ENCODE peak calls at places on chromosomes 1 and 21, in four cellular contexts. One of them, this sample, is unnamed.

GRCh38 chr1:237672748-237673147 is 218.0 kb downstream of the ZP4 start:
- DNase-seq in hepatocyte: peak
- DNase-seq in endothelial cell of umbilical vein: no peak
- DNase-seq in breast epithelium: no peak
- DNase-seq in this sample: no peak

GRCh38 chr1:41380979-41381690 is 19.9 kb downstream of the FOXO6 start:
- DNase-seq in hepatocyte: peak
- DNase-seq in endothelial cell of umbilical vein: no peak
- DNase-seq in breast epithelium: no peak
- DNase-seq in this sample: no peak

GRCh38 chr1:109248444-109248796 is 919 bp upstream of the CELSR2 start:
- DNase-seq in hepatocyte: no peak
- DNase-seq in endothelial cell of umbilical vein: no peak
- DNase-seq in breast epithelium: no peak
- DNase-seq in this sample: no peak

GRCh38 chr1:109838838-109839240 is 71.8 kb upstream of the CSF1 start:
- DNase-seq in hepatocyte: no peak
- DNase-seq in endothelial cell of umbilical vein: no peak
- DNase-seq in breast epithelium: no peak
- DNase-seq in this sample: no peak

GRCh38 chr1:1250828-1251284 is 4.3 kb upstream of the C1QTNF12 start:
- DNase-seq in hepatocyte: no peak
- DNase-seq in endothelial cell of umbilical vein: no peak
- DNase-seq in breast epithelium: no peak
- DNase-seq in this sample: no peak

GRCh38 chr1:225655509-225656258 is 2.8 kb upstream of the ENAH start:
- DNase-seq in hepatocyte: peak
- DNase-seq in endothelial cell of umbilical vein: peak
- DNase-seq in breast epithelium: no peak
- DNase-seq in this sample: no peak

GRCh38 chr1:3658231-3658615 is 5.9 kb downstream of the TP73 start:
- DNase-seq in hepatocyte: no peak
- DNase-seq in endothelial cell of umbilical vein: no peak
- DNase-seq in breast epithelium: peak
- DNase-seq in this sample: no peak

GRCh38 chr1:228142616-228143203 is 2.6 kb downstream of the GUK1 start:
- DNase-seq in hepatocyte: no peak
- DNase-seq in endothelial cell of umbilical vein: no peak
- DNase-seq in breast epithelium: no peak
- DNase-seq in this sample: no peak

GRCh38 chr1:189628857-189629256 is 848.8 kb downstream of the BRINP3 start:
- DNase-seq in hepatocyte: no peak
- DNase-seq in endothelial cell of umbilical vein: no peak
- DNase-seq in breast epithelium: no peak
- DNase-seq in this sample: no peak

GRCh38 chr1:93753766-93754763 is 72.4 kb upstream of the BCAR3 start:
- DNase-seq in hepatocyte: no peak
- DNase-seq in endothelial cell of umbilical vein: peak
- DNase-seq in breast epithelium: no peak
- DNase-seq in this sample: no peak

GRCh38 chr1:234135501-234135900 is 231.0 kb downstream of the SLC35F3 start:
- DNase-seq in hepatocyte: no peak
- DNase-seq in endothelial cell of umbilical vein: no peak
- DNase-seq in breast epithelium: no peak
- DNase-seq in this sample: no peak

GRCh38 chr21:42321845-42322244 is 6.6 kb upstream of the TFF3 start:
- DNase-seq in hepatocyte: no peak
- DNase-seq in endothelial cell of umbilical vein: no peak
- DNase-seq in breast epithelium: no peak
- DNase-seq in this sample: peak

GRCh38 chr1:3515774-3516480 is 61.5 kb downstream of the ARHGEF16 start:
- DNase-seq in hepatocyte: no peak
- DNase-seq in endothelial cell of umbilical vein: no peak
- DNase-seq in breast epithelium: no peak
- DNase-seq in this sample: no peak

GRCh38 chr1:108817016-108817415 is 39.9 kb downstream of the AKNAD1 start:
- DNase-seq in hepatocyte: no peak
- DNase-seq in endothelial cell of umbilical vein: no peak
- DNase-seq in breast epithelium: no peak
- DNase-seq in this sample: no peak

GRCh38 chr1:184260382-184260781 is 126.4 kb upstream of the C1orf21 start:
- DNase-seq in hepatocyte: no peak
- DNase-seq in endothelial cell of umbilical vein: peak
- DNase-seq in breast epithelium: no peak
- DNase-seq in this sample: no peak

GRCh38 chr1:56863316-56863992 is 8.9 kb downstream of the C8A start:
- DNase-seq in hepatocyte: no peak
- DNase-seq in endothelial cell of umbilical vein: no peak
- DNase-seq in breast epithelium: no peak
- DNase-seq in this sample: no peak

GRCh38 chr1:226490441-226490809 is 58.1 kb upstream of the STUM start:
- DNase-seq in hepatocyte: no peak
- DNase-seq in endothelial cell of umbilical vein: no peak
- DNase-seq in breast epithelium: no peak
- DNase-seq in this sample: no peak

GRCh38 chr1:165629848-165630628 is 996 bp upstream of the MGST3 start:
- DNase-seq in hepatocyte: no peak
- DNase-seq in endothelial cell of umbilical vein: no peak
- DNase-seq in breast epithelium: no peak
- DNase-seq in this sample: no peak

GRCh38 chr1:65039508-65039907 is 73.2 kb upstream of the JAK1 start:
- DNase-seq in hepatocyte: no peak
- DNase-seq in endothelial cell of umbilical vein: no peak
- DNase-seq in breast epithelium: no peak
- DNase-seq in this sample: no peak

GRCh38 chr1:3922201-3922725 is 22.2 kb upstream of the C1orf174 start:
- DNase-seq in hepatocyte: no peak
- DNase-seq in endothelial cell of umbilical vein: no peak
- DNase-seq in breast epithelium: no peak
- DNase-seq in this sample: no peak

GRCh38 chr1:180815188-180815587 is 97.5 kb upstream of the KIAA1614 start:
- DNase-seq in hepatocyte: no peak
- DNase-seq in endothelial cell of umbilical vein: no peak
- DNase-seq in breast epithelium: no peak
- DNase-seq in this sample: no peak

GRCh38 chr1:163170975-163171676 is 31.6 kb downstream of the RGS5 start:
- DNase-seq in hepatocyte: no peak
- DNase-seq in endothelial cell of umbilical vein: peak
- DNase-seq in breast epithelium: no peak
- DNase-seq in this sample: no peak

GRCh38 chr1:119375366-119375765 is 6.8 kb downstream of the HAO2 start:
- DNase-seq in hepatocyte: no peak
- DNase-seq in endothelial cell of umbilical vein: no peak
- DNase-seq in breast epithelium: no peak
- DNase-seq in this sample: no peak

GRCh38 chr1:18151436-18151835 is 43.8 kb downstream of the IGSF21 start:
- DNase-seq in hepatocyte: no peak
- DNase-seq in endothelial cell of umbilical vein: no peak
- DNase-seq in breast epithelium: no peak
- DNase-seq in this sample: no peak

GRCh38 chr1:87961992-87962391 is 633.3 kb downstream of the LMO4 start:
- DNase-seq in hepatocyte: no peak
- DNase-seq in endothelial cell of umbilical vein: no peak
- DNase-seq in breast epithelium: no peak
- DNase-seq in this sample: no peak

GRCh38 chr1:93607814-93608187 is 73.8 kb downstream of the BCAR3 start:
- DNase-seq in hepatocyte: no peak
- DNase-seq in endothelial cell of umbilical vein: no peak
- DNase-seq in breast epithelium: no peak
- DNase-seq in this sample: no peak

GRCh38 chr1:243851129-243851756 is 1.2 kb upstream of the AKT3 start:
- DNase-seq in hepatocyte: no peak
- DNase-seq in endothelial cell of umbilical vein: no peak
- DNase-seq in breast epithelium: no peak
- DNase-seq in this sample: no peak

GRCh38 chr1:23481904-23482303 is 2.1 kb downstream of the ASAP3 start:
- DNase-seq in hepatocyte: no peak
- DNase-seq in endothelial cell of umbilical vein: no peak
- DNase-seq in breast epithelium: no peak
- DNase-seq in this sample: no peak

GRCh38 chr21:41432567-41433460 is 6.8 kb downstream of the MX1 start:
- DNase-seq in hepatocyte: no peak
- DNase-seq in endothelial cell of umbilical vein: no peak
- DNase-seq in breast epithelium: no peak
- DNase-seq in this sample: peak

DNA sequence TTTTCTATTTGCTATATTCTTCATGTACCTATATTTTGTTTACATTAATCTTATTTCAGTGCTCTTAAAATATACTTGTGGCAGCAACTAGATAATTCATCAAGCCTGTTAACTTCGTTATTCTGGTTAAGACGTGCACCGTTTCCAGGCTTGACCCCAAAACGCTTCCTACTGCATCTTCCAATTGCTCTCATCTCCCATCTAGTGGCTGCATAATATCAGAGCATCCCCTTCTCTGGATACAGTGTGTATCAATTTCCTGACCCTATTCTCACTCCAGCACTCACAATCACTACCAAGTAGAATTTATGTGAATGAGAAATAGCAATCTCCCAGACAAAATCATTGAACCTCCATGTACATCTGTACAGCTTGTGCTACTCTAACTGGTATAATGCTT is 1280.3 kb upstream of the B3GALT2 start:
- DNase-seq in hepatocyte: no peak
- DNase-seq in endothelial cell of umbilical vein: no peak
- DNase-seq in breast epithelium: no peak
- DNase-seq in this sample: no peak
- TF ChIP-seq CTCF in hepatocyte: peak
- TF ChIP-seq CTCF in endothelial cell of umbilical vein: no peak
- TF ChIP-seq CTCF in breast epithelium: no peak
- TF ChIP-seq CTCF in this sample: no peak

DNA sequence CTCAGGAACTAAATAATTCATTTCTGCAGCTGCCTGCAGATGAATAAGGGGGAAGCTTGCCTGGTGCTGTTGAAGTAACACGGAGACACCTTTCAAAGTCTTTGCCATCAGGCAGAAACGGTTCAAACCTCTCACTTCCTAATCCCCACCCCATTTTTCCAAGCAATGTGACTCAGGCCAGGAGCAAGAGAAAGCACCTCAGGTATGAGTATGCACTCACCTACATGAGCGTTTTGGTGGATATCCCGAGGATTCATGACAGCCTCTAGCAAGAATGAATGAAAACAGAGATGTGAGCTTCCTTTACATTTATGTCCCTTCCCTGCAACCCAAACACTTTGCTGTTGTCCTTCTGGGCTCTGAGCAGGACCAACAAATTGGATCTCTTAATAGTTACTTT is 63.4 kb upstream of the LAX1 start:
- DNase-seq in hepatocyte: no peak
- DNase-seq in endothelial cell of umbilical vein: no peak
- DNase-seq in breast epithelium: no peak
- DNase-seq in this sample: no peak
- H3K27ac ChIP-seq in hepatocyte: no peak
- H3K27ac ChIP-seq in endothelial cell of umbilical vein: no peak
- H3K27ac ChIP-seq in breast epithelium: no peak
- H3K27ac ChIP-seq in this sample: no peak

GRCh38 chr1:77031101-77031662 is 163.9 kb downstream of the ST6GALNAC5 start:
- DNase-seq in hepatocyte: peak
- DNase-seq in endothelial cell of umbilical vein: peak
- DNase-seq in breast epithelium: no peak
- DNase-seq in this sample: no peak
- TF ChIP-seq CTCF in hepatocyte: peak
- TF ChIP-seq CTCF in endothelial cell of umbilical vein: no peak
- TF ChIP-seq CTCF in breast epithelium: no peak
- TF ChIP-seq CTCF in this sample: no peak

GRCh38 chr1:154329152-154329521 is 3.8 kb downstream of the ATP8B2 start:
- DNase-seq in hepatocyte: no peak
- DNase-seq in endothelial cell of umbilical vein: no peak
- DNase-seq in breast epithelium: no peak
- DNase-seq in this sample: no peak

GRCh38 chr1:154328318-154329151 is 3.2 kb downstream of the ATP8B2 start:
- DNase-seq in hepatocyte: peak
- DNase-seq in endothelial cell of umbilical vein: peak
- DNase-seq in breast epithelium: peak
- DNase-seq in this sample: peak

GRCh38 chr1:154327466-154328317 is 2.4 kb downstream of the ATP8B2 start:
- DNase-seq in hepatocyte: no peak
- DNase-seq in endothelial cell of umbilical vein: peak
- DNase-seq in breast epithelium: no peak
- DNase-seq in this sample: no peak

GRCh38 chr1:154329551-154330131 is 4.3 kb downstream of the ATP8B2 start:
- DNase-seq in hepatocyte: no peak
- DNase-seq in endothelial cell of umbilical vein: no peak
- DNase-seq in breast epithelium: no peak
- DNase-seq in this sample: no peak

DNA sequence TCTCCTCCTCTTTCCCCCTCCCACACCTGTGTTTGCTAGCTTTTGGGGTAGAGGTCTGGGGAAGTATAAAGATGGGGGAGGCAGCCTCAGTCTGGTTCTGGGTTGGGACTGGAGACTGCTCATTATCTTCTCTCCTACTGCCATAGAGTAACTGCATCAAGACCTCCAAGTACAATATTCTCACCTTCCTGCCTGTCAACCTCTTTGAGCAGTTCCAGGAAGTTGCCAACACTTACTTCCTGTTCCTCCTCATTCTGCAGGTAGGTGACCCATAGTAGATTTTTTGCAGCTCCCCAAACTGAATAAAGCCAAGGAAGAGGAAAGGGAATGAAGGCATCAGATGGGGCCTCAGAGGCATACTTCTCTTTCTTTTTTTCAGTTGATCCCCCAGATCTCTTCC is 5.3 kb downstream of the ATP8B2 start:
- DNase-seq in hepatocyte: no peak
- DNase-seq in endothelial cell of umbilical vein: no peak
- DNase-seq in breast epithelium: no peak
- DNase-seq in this sample: no peak
- H3K27ac ChIP-seq in hepatocyte: no peak
- H3K27ac ChIP-seq in endothelial cell of umbilical vein: no peak
- H3K27ac ChIP-seq in breast epithelium: no peak
- H3K27ac ChIP-seq in this sample: no peak

DNA sequence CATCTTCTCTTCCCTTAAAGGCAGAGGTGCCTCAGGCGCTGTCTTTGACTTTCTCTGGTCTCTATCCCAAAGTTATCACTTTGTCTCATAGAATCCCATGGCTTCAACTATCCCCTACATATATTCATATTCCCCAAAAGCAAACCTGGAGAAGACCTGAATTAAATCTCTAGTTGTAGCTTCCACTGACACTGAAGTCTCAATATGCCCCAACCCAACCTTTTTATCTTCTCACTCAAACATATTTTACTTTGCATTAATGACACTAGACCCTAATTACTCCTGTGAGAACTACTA is 354.5 kb upstream of the DUSP10 start:
- DNase-seq in hepatocyte: no peak
- DNase-seq in endothelial cell of umbilical vein: no peak
- DNase-seq in breast epithelium: no peak
- DNase-seq in this sample: no peak
- TF ChIP-seq CTCF in hepatocyte: no peak
- TF ChIP-seq CTCF in endothelial cell of umbilical vein: no peak
- TF ChIP-seq CTCF in breast epithelium: peak
- TF ChIP-seq CTCF in this sample: no peak

GRCh38 chr1:113980120-113980519 is 846 bp downstream of the OLFML3 start:
- DNase-seq in hepatocyte: peak
- DNase-seq in endothelial cell of umbilical vein: no peak
- DNase-seq in breast epithelium: no peak
- DNase-seq in this sample: no peak
- H3K27ac ChIP-seq in hepatocyte: peak
- H3K27ac ChIP-seq in endothelial cell of umbilical vein: no peak
- H3K27ac ChIP-seq in breast epithelium: peak
- H3K27ac ChIP-seq in this sample: peak

GRCh38 chr1:22317231-22317919 is 134.3 kb upstream of the ZBTB40 start:
- DNase-seq in hepatocyte: peak
- DNase-seq in endothelial cell of umbilical vein: peak
- DNase-seq in breast epithelium: peak
- DNase-seq in this sample: no peak
- TF ChIP-seq CTCF in hepatocyte: peak
- TF ChIP-seq CTCF in endothelial cell of umbilical vein: peak
- TF ChIP-seq CTCF in breast epithelium: no peak
- TF ChIP-seq CTCF in this sample: no peak